ENCODE peak calls at places on chromosomes 3 and 15, in eight cellular contexts. R, M, E, V, G, P, H and T are unnamed samples.

GRCh38 chr3:100001514-100002270 is 112.6 kb downstream of the FILIP1L start:
- DNase-seq in R (no peak), M (no peak), E (no peak), V (no peak), G (no peak), P (no peak), H (no peak), T (no peak)

GRCh38 chr3:195098741-195099525 is 172.0 kb downstream of the XXYLT1 start:
- DNase-seq in R (peak; percentile 37), M (no peak), E (no peak), V (no peak), G (no peak), P (no peak), H (no peak), T (no peak)

GRCh38 chr15:99721104-99721778 is 12.0 kb downstream of the LYSMD4 start:
- DNase-seq in R (no peak), M (no peak), E (no peak), V (no peak), G (no peak), P (no peak), H (no peak), T (no peak)

GRCh38 chr3:186787642-186788481 is 4.5 kb downstream of the EIF4A2 start:
- DNase-seq in R (no peak), M (no peak), E (no peak), V (no peak), G (no peak), P (no peak), H (no peak), T (peak; percentile 8)

GRCh38 chr15:65887565-65887964 is 18.3 kb downstream of the RAB11A start:
- DNase-seq in R (no peak), M (no peak), E (no peak), V (no peak), G (no peak), P (no peak), H (no peak), T (no peak)

GRCh38 chr15:85125056-85125661 is 143.5 kb downstream of the PDE8A start:
- DNase-seq in R (no peak), M (peak; percentile 18), E (no peak), V (peak; percentile 44), G (no peak), P (no peak), H (peak; percentile 54), T (peak; percentile 58)

GRCh38 chr15:100885116-100885515 is 5.5 kb downstream of the ALDH1A3 start:
- DNase-seq in R (no peak), M (no peak), E (no peak), V (no peak), G (no peak), P (no peak), H (no peak), T (no peak)

GRCh38 chr15:74906193-74906449 is 530 bp downstream of the FAM219B start:
- DNase-seq in R (no peak), M (no peak), E (peak; percentile 10), V (no peak), G (no peak), P (no peak), H (peak; percentile 57), T (peak; percentile 20)

GRCh38 chr15:95169701-95170459 is 938.5 kb downstream of the MCTP2 start:
- DNase-seq in R (no peak), M (no peak), E (peak; percentile 44), V (peak; percentile 89), G (no peak), P (no peak), H (no peak), T (peak; percentile 35)

GRCh38 chr3:32048487-32049174 is 57.8 kb upstream of the GPD1L start:
- DNase-seq in R (no peak), M (no peak), E (no peak), V (no peak), G (no peak), P (no peak), H (no peak), T (no peak)
- TF ChIP-seq CTCF in R (no peak), M (no peak), E (no peak), V (no peak), G (no peak), P (no peak), H (no peak), T (no peak)

GRCh38 chr3:13357074-13357473 is 63.0 kb downstream of the NUP210 start:
- DNase-seq in R (no peak), M (no peak), E (no peak), V (no peak), G (no peak), P (no peak), H (no peak), T (no peak)

GRCh38 chr3:13349823-13350222 is 70.3 kb downstream of the NUP210 start:
- DNase-seq in R (no peak), M (no peak), E (no peak), V (no peak), G (no peak), P (no peak), H (no peak), T (no peak)

GRCh38 chr3:13353936-13354542 is 66.1 kb downstream of the NUP210 start:
- DNase-seq in R (no peak), M (no peak), E (no peak), V (peak; percentile 8), G (no peak), P (no peak), H (no peak), T (no peak)

GRCh38 chr3:13348671-13349396 is 71.3 kb downstream of the NUP210 start:
- DNase-seq in R (no peak), M (no peak), E (no peak), V (no peak), G (no peak), P (no peak), H (peak; percentile 51), T (no peak)

DNA sequence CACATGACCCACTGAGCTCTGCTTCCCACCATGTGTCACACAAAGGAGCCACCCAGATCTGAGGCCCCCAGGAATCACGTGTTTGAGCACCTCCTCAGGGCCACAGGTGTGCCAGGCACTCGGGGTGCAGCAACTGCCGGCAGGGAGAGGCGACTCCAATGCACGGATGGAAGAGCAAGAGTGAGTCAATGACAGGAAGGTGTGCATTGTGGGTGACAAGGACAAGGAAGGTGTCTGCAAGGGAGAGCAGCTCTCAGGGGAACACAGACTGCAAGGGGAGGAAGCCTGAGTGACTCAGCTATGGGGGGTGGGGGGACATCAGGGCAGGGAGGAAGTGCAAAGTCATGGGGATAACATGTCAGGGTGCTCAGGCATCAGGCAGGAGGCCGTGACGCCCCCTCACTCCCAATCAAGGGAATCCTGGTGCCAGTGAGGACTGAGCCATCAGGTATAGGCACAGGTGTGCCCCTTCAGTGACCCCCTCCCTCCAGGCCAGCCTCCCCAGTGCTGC is 67.4 kb downstream of the NUP210 start:
- DNase-seq in R (no peak), M (no peak), E (no peak), V (peak; percentile 10), G (no peak), P (no peak), H (no peak), T (no peak)
- TF ChIP-seq CTCF in R (no peak), M (no peak), E (no peak), V (no peak), G (no peak), P (no peak), H (no peak), T (no peak)

GRCh38 chr3:138328341-138328740 is 1.3 kb downstream of the NME9 start:
- DNase-seq in R (no peak), M (no peak), E (no peak), V (peak; percentile 53), G (no peak), P (no peak), H (peak; percentile 51), T (peak; percentile 47)
- TF ChIP-seq CTCF in R (no peak), M (peak; percentile 34), E (no peak), V (peak; percentile 23), G (no peak), P (no peak), H (peak; percentile 38), T (peak; percentile 28)

GRCh38 chr3:87000940-87001339 is 10.0 kb upstream of the VGLL3 start:
- DNase-seq in R (no peak), M (no peak), E (no peak), V (no peak), G (no peak), P (no peak), H (no peak), T (no peak)
- TF ChIP-seq CTCF in R (no peak), M (no peak), E (no peak), V (no peak), G (no peak), P (no peak), H (no peak), T (no peak)

DNA sequence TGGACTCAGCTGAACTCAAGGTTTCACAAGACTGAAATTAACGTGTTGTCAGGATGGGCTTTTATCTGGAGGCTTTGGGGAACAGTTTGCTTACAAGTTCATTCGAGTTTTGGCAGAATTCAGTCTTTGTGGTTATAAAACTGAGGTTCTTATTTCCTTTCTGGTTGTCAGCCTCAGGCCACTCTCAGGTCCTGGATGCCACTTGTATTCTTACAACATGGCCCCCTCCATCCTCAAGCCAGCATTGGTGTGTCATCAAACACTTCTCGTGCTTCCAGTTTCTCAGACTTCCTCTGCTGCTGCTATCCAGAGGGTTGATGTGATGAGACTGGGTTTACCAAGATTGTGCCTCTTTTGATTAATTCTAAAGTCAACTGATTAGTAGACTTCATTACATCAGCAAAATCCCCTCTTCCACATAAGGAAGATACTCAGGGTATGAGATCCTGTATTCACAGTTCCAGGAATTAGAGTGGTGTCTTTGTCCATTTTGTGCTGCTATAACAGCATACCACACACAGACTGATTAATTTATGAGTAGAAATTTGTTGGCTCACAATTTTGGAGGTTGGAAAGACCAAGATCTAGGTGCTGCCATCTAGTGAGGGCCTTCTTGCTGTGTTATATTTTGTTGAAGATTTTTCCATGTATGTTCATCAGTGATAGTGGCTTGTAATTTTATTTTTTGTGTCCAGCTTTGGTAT is 10.9 kb downstream of the LRCH3 start:
- DNase-seq in R (no peak), M (no peak), E (peak; percentile 15), V (peak; percentile 53), G (no peak), P (no peak), H (peak; percentile 35), T (peak; percentile 48)
- TF ChIP-seq CTCF in R (peak; percentile 38), M (peak; percentile 56), E (peak; percentile 24), V (peak; percentile 51), G (no peak), P (peak; percentile 50), H (peak; percentile 25), T (peak; percentile 51)

DNA sequence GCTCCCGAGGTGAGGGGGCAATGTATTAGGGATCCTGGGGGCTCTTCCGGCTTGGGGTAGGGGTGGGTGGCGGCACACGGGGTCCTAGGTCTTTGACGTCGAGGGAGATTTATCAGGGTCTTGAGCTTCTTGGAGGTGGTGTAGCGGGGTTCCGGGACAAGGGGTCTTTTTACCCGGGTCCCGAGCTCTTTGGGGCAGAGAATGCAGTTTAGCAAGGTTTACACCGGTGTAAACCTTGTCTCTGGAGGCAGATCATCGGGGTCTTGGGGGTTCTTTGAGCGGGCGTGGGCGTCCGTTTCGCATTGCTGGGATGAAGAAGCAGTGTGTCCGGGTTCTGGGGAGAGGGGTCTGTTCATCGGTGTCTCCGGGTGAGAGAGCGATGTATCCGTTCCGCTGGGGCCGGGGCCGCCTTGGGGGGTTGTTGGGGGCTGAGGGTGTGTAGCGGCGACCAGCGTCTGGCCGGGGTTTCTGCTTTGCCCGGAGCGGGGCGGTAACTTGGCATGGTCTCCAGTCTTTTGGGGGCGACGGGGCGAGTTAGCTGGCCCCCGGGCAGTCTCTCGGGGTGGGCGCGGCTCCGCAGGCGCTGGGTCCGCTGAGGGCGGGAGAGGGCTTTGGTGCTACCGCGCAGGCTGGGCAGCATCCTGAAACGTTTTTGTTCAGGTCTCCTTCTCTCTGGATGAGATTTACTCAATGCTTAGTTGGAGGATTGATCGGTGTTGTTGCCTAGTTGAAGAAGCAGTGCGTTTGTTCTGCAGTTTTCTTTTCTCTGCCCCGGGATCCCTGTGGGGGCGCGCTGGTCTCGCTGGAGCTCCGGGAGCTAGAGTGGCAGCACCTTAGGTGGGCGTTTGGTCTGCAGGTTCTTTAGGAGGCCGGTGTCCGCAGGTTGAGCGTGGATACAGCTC is 792 bp downstream of the GLCE start:
- DNase-seq in R (peak; percentile 71), M (peak; percentile 16), E (peak; percentile 36), V (peak; percentile 33), G (no peak), P (peak; percentile 25), H (peak; percentile 62), T (peak; percentile 45)
- TF ChIP-seq CTCF in R (peak; percentile 16), M (peak; percentile 37), E (no peak), V (peak; percentile 33), G (no peak), P (no peak), H (no peak), T (peak; percentile 34)